ENCODE peak calls at places on chromosome 18, in four cellular contexts. One of them, this sample, is unnamed.

GRCh38 chr18:77105021-77105420 is 27.6 kb downstream of the MBP start:
- DNase-seq in GM23338: no peak
- DNase-seq in PC-9: no peak
- DNase-seq in GM23248: no peak
- DNase-seq in this sample: no peak

GRCh38 chr18:34122724-34123334 is 101.9 kb downstream of the NOL4 start:
- DNase-seq in GM23338: peak; percentile 85
- DNase-seq in PC-9: no peak
- DNase-seq in GM23248: peak; percentile 76
- DNase-seq in this sample: peak; percentile 72

GRCh38 chr18:3060667-3061580 is 48.0 kb upstream of the LPIN2 start:
- DNase-seq in GM23338: no peak
- DNase-seq in PC-9: no peak
- DNase-seq in GM23248: no peak
- DNase-seq in this sample: no peak

GRCh38 chr18:63741769-63742168 is 33.4 kb upstream of the SERPINB7 start:
- DNase-seq in GM23338: peak; percentile 16
- DNase-seq in PC-9: no peak
- DNase-seq in GM23248: peak; percentile 72
- DNase-seq in this sample: no peak

GRCh38 chr18:59220164-59220783 is 316 bp downstream of the GRP start:
- DNase-seq in GM23338: peak; percentile 68
- DNase-seq in PC-9: no peak
- DNase-seq in GM23248: peak; percentile 27
- DNase-seq in this sample: peak; percentile 65

GRCh38 chr18:3923750-3924149 is 473.8 kb downstream of the TGIF1 start:
- DNase-seq in GM23338: no peak
- DNase-seq in PC-9: no peak
- DNase-seq in GM23248: peak; percentile 85
- DNase-seq in this sample: no peak

GRCh38 chr18:42954887-42955286 is 160.6 kb downstream of the RIT2 start:
- DNase-seq in GM23338: no peak
- DNase-seq in PC-9: no peak
- DNase-seq in GM23248: no peak
- DNase-seq in this sample: no peak

GRCh38 chr18:53380063-53380639 is 844.3 kb downstream of the MBD2 start:
- DNase-seq in GM23338: peak; percentile 70
- DNase-seq in PC-9: no peak
- DNase-seq in GM23248: peak; percentile 7
- DNase-seq in this sample: peak; percentile 57

GRCh38 chr18:56952026-56952425 is 194.9 kb upstream of the BOD1L2 start:
- DNase-seq in GM23338: no peak
- DNase-seq in PC-9: no peak
- DNase-seq in GM23248: no peak
- DNase-seq in this sample: no peak

GRCh38 chr18:42363446-42363845 is 408.4 kb downstream of the PIK3C3 start:
- DNase-seq in GM23338: no peak
- DNase-seq in PC-9: no peak
- DNase-seq in GM23248: no peak
- DNase-seq in this sample: no peak

GRCh38 chr18:11163668-11164067 is 14.3 kb upstream of the PIEZO2 start:
- DNase-seq in GM23338: peak; percentile 75
- DNase-seq in PC-9: no peak
- DNase-seq in GM23248: no peak
- DNase-seq in this sample: peak; percentile 67

GRCh38 chr18:54713386-54713785 is 114.9 kb upstream of the RAB27B start:
- DNase-seq in GM23338: no peak
- DNase-seq in PC-9: no peak
- DNase-seq in GM23248: no peak
- DNase-seq in this sample: no peak

GRCh38 chr18:67496469-67496868 is 20.1 kb downstream of the DSEL start:
- DNase-seq in GM23338: no peak
- DNase-seq in PC-9: no peak
- DNase-seq in GM23248: no peak
- DNase-seq in this sample: no peak

GRCh38 chr18:58180172-58180571 is 136.1 kb downstream of the NEDD4L start:
- DNase-seq in GM23338: no peak
- DNase-seq in PC-9: no peak
- DNase-seq in GM23248: no peak
- DNase-seq in this sample: no peak

GRCh38 chr18:80210312-80211083 is 36.8 kb downstream of the PARD6G start:
- DNase-seq in GM23338: no peak
- DNase-seq in PC-9: no peak
- DNase-seq in GM23248: no peak
- DNase-seq in this sample: no peak

GRCh38 chr18:73987247-73987980 is 160.2 kb downstream of the FBXO15 start:
- DNase-seq in GM23338: no peak
- DNase-seq in PC-9: no peak
- DNase-seq in GM23248: peak; percentile 18
- DNase-seq in this sample: no peak

GRCh38 chr18:60555629-60556028 is 183.1 kb upstream of the MC4R start:
- DNase-seq in GM23338: no peak
- DNase-seq in PC-9: no peak
- DNase-seq in GM23248: peak; percentile 18
- DNase-seq in this sample: no peak

GRCh38 chr18:13611058-13611615 is 115.2 kb downstream of the FAM210A start:
- DNase-seq in GM23338: peak; percentile 28
- DNase-seq in PC-9: no peak
- DNase-seq in GM23248: peak; percentile 66
- DNase-seq in this sample: peak; percentile 51
- H3F3A ChIP-seq in GM23338: no peaks in the 10 kb centered on the region
- H3F3A ChIP-seq in PC-9: no peaks in the 10 kb centered on the region
- H3F3A ChIP-seq in GM23248: no peaks in the 10 kb centered on the region
- H3F3A ChIP-seq in this sample: no peaks in the 10 kb centered on the region

DNA sequence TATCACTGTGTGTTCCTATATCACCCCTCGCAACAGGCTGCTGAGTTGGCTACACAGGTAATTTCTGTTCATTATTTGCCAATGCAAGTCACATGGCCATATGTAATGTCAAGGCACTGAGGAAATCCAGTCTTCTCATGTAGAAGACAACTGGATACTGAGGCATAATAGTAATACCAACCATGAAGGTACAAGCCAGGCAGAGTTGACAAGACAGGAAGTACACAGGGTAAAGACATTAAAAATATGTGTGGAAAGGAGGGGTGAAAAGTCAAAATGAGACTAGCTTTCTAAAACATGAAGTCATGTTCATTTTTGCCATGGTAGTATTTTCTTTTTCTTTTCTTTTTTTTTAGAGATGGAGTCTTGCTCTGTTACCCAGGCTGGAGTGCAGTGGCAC is 17.5 kb upstream of the RNF138 start:
- DNase-seq in GM23338: no peak
- DNase-seq in PC-9: no peak
- DNase-seq in GM23248: no peak
- DNase-seq in this sample: no peak
- H2AFZ ChIP-seq in GM23338: no peak overlapping the region
- H2AFZ ChIP-seq in PC-9: no peak overlapping the region
- H2AFZ ChIP-seq in GM23248: no peak overlapping the region
- H2AFZ ChIP-seq in this sample: no peak overlapping the region

DNA sequence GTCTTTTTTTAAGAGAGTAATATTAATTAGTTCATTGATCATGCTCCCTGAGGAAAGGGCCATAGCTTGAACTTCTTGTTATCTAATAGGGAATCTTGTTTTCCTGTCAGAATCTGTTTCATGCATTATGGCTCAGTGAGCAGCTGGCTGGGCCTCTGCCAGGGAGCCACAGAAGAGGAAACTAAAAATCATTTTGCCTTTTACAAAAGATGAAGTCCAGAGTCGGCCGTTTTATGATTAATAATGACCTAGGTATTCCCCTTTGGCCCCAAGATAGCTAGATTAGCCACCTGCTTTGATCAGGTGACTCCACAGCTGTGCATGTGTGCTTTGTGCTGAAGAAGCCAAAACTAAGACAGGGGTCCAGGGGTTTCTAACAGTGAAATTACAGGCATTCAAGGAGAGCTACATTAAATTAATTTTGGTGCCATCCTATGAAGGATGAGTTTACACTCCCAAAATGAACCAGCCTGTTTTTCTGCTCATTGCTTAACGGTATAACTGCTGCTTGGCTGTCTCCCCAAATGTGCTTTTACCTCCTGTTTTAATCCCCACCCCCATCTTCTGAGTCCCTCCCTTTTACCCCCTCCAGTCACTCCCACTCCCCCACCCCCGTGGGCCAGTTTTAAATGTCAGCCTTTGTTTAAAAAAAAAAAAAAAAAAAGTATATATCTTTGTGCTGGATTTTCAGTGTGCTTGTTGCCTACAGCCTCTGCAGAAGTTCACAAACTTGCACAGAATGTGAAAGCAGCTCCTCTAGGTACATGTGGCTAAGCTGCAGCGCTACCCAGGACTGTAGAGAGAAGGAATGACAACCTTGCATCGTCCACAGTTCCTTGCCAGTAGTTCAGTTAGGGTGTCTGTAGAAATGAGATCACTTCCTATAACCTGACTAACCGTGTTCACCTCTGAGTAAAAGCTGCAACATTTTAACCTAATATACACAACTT is 93.1 kb downstream of the CABLES1 start:
- DNase-seq in GM23338: no peak
- DNase-seq in PC-9: no peak
- DNase-seq in GM23248: peak; percentile 68
- DNase-seq in this sample: no peak
- H3F3A ChIP-seq in GM23338: no peaks in the 10 kb centered on the region
- H3F3A ChIP-seq in PC-9: no peaks in the 10 kb centered on the region
- H3F3A ChIP-seq in GM23248: peaks cover 83% of the 10 kb centered on the region
- H3F3A ChIP-seq in this sample: peaks cover 8% of the 10 kb centered on the region

GRCh38 chr18:36675076-36675475 is 153.7 kb downstream of the TPGS2 start:
- DNase-seq in GM23338: no peak
- DNase-seq in PC-9: no peak
- DNase-seq in GM23248: no peak
- DNase-seq in this sample: no peak
- H2AFZ ChIP-seq in GM23338: no peak overlapping the region
- H2AFZ ChIP-seq in PC-9: no peak overlapping the region
- H2AFZ ChIP-seq in GM23248: no peak overlapping the region
- H2AFZ ChIP-seq in this sample: no peak overlapping the region

DNA sequence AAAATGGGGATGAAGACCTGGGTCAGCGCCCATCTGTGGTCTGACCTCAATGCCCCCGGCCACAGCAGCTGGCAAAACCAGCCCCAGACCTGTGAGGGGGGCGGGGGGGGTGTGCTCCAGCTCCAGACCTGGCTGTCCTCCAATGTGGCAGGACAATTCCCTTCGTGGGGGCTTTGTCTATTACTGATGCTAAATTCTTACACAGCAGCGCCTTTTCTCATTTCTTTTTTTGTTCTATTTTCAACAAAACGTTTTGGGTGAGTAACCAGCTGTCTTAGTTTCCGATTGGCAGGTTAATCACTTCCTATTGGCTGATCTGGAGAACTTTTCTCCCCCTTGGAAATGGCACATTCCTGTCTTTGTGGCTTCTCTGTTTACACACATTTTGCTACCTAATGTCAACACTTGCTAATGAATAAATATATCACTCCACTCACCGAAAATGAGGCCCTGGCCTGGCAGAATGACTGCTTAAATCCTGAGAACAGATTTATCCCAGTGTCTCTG is 4.4 kb downstream of the SMAD7 start:
- DNase-seq in GM23338: no peak
- DNase-seq in PC-9: peak; percentile 90
- DNase-seq in GM23248: peak; percentile 77
- DNase-seq in this sample: no peak
- H3F3A ChIP-seq in GM23338: peaks cover 17% of the 10 kb centered on the region
- H3F3A ChIP-seq in PC-9: peaks cover 34% of the 10 kb centered on the region
- H3F3A ChIP-seq in GM23248: peaks cover 67% of the 10 kb centered on the region
- H3F3A ChIP-seq in this sample: peaks cover 20% of the 10 kb centered on the region

DNA sequence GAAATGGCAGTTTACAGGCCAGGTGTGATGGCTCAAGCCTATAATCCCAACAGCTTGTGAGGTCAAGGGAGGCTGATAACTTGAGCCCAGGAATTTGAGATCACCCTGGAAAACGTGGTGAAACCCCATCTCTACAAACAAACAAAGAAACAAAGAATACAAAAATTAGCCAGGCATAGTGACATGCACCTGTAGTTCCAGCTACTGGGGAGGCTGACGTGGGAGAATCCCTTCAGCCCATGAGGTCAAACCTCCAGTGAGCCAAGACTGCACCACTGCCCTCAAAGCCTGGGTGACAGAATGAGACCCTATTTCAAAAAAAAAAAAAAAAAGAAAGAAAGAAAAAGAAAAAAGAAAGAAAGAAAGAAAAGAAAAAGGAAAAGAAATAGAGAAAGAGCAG is 421.7 kb upstream of the CHST9 start:
- DNase-seq in GM23338: no peak
- DNase-seq in PC-9: no peak
- DNase-seq in GM23248: no peak
- DNase-seq in this sample: no peak
- H2AFZ ChIP-seq in GM23338: no peak overlapping the region
- H2AFZ ChIP-seq in PC-9: no peak overlapping the region
- H2AFZ ChIP-seq in GM23248: no peak overlapping the region
- H2AFZ ChIP-seq in this sample: no peak overlapping the region

DNA sequence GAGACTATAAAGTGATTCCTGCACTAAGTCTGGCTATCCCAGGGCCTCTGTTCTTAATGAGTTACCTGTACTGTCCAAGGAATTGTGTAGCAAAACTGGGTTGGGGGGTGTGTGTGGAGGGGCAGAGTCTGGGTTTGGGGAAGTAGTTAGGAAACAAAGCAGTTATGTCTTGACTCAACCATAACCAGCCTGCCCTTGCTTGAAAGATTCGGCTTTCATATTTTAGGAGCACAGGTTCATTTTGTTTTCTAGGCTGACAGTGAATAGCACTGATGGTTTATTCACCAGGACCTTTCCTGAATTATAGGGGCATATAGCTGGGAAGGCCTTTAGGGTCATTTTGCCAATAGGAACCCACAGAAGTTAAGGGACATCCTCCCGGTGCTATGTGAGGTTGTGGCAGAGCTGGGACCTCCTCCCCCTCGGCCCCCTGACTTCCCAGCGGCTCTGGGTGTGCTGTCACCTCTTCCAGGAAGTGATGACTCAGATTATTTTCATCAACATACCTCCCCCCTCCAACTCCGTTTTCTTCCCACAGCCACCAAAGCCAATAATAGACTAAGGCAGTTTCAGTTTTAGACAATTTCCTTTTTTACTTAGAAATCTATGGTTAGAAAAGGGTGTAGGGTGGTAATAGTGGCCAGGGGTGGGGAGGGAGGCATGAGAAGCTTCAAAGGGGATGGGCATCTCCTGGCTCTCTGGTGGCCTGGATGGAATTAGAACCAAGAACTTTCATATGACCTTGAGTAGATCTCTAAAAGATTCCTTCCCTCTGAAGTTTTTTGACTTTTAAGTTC is 44.8 kb downstream of the SETBP1 start:
- DNase-seq in GM23338: no peak
- DNase-seq in PC-9: peak; percentile 50
- DNase-seq in GM23248: peak; percentile 90
- DNase-seq in this sample: no peak
- H3F3A ChIP-seq in GM23338: no peaks in the 10 kb centered on the region
- H3F3A ChIP-seq in PC-9: peaks cover 4% of the 10 kb centered on the region
- H3F3A ChIP-seq in GM23248: peaks cover 38% of the 10 kb centered on the region
- H3F3A ChIP-seq in this sample: no peaks in the 10 kb centered on the region

GRCh38 chr18:35389095-35389618 is 12.0 kb upstream of the ZNF396 start:
- DNase-seq in GM23338: no peak
- DNase-seq in PC-9: no peak
- DNase-seq in GM23248: peak; percentile 81
- DNase-seq in this sample: no peak
- H2AFZ ChIP-seq in GM23338: peak overlapping the region; percentile 24
- H2AFZ ChIP-seq in PC-9: no peak overlapping the region
- H2AFZ ChIP-seq in GM23248: peak overlapping the region; percentile 78
- H2AFZ ChIP-seq in this sample: peak overlapping the region; percentile 88

GRCh38 chr18:46282646-46283045 is 178.5 kb downstream of the HAUS1 start:
- DNase-seq in GM23338: no peak
- DNase-seq in PC-9: no peak
- DNase-seq in GM23248: no peak
- DNase-seq in this sample: no peak
- H3F3A ChIP-seq in GM23338: no peaks in the 10 kb centered on the region
- H3F3A ChIP-seq in PC-9: peaks cover 21% of the 10 kb centered on the region
- H3F3A ChIP-seq in GM23248: peaks cover 5% of the 10 kb centered on the region
- H3F3A ChIP-seq in this sample: peaks cover 19% of the 10 kb centered on the region

GRCh38 chr18:7764406-7764805 is 197.3 kb downstream of the PTPRM start:
- DNase-seq in GM23338: no peak
- DNase-seq in PC-9: no peak
- DNase-seq in GM23248: no peak
- DNase-seq in this sample: no peak
- H2AFZ ChIP-seq in GM23338: no peak overlapping the region
- H2AFZ ChIP-seq in PC-9: no peak overlapping the region
- H2AFZ ChIP-seq in GM23248: no peak overlapping the region
- H2AFZ ChIP-seq in this sample: no peak overlapping the region

This sample was measured in neural progenitor cell.